ENCODE peak calls at places on chromosomes 3 and 15, in eight cellular contexts. One of them, this sample, is unnamed.

GRCh38 chr15:33028495-33028894 is 166.0 kb downstream of the FMN1 start:
- DNase-seq in cardiac muscle cell: no peak
- DNase-seq in NCI-H2107: no peak
- DNase-seq in GM06990: no peak
- DNase-seq in hypothalamus: no peak
- DNase-seq in NCI-H345: no peak
- DNase-seq in progenitor cell of endocrine pancreas: no peak
- DNase-seq in HEK293T: no peak
- DNase-seq in this sample: no peak

GRCh38 chr3:18872466-18872865 is 275.8 kb upstream of the KCNH8 start:
- DNase-seq in GM06990: no peak
- DNase-seq in NCI-H2107: no peak
- DNase-seq in NCI-H345: no peak
- DNase-seq in hypothalamus: no peak
- DNase-seq in progenitor cell of endocrine pancreas: no peak
- DNase-seq in cardiac muscle cell: no peak
- DNase-seq in HEK293T: peak; percentile 12
- DNase-seq in this sample: no peak

GRCh38 chr3:147613710-147614109 is 204.5 kb downstream of the ZIC1 start:
- DNase-seq in progenitor cell of endocrine pancreas: no peak
- DNase-seq in HEK293T: no peak
- DNase-seq in NCI-H2107: no peak
- DNase-seq in GM06990: no peak
- DNase-seq in cardiac muscle cell: peak; percentile 56
- DNase-seq in NCI-H345: no peak
- DNase-seq in hypothalamus: no peak
- DNase-seq in this sample: no peak

GRCh38 chr3:82834098-82834497 is 1072.7 kb upstream of the GBE1 start:
- DNase-seq in NCI-H2107: no peak
- DNase-seq in hypothalamus: no peak
- DNase-seq in NCI-H345: no peak
- DNase-seq in progenitor cell of endocrine pancreas: no peak
- DNase-seq in HEK293T: no peak
- DNase-seq in cardiac muscle cell: no peak
- DNase-seq in GM06990: no peak
- DNase-seq in this sample: no peak

GRCh38 chr3:151933224-151933858 is 59.9 kb downstream of the SUCNR1 start:
- DNase-seq in cardiac muscle cell: no peak
- DNase-seq in HEK293T: no peak
- DNase-seq in NCI-H2107: no peak
- DNase-seq in progenitor cell of endocrine pancreas: no peak
- DNase-seq in GM06990: no peak
- DNase-seq in NCI-H345: no peak
- DNase-seq in hypothalamus: no peak
- DNase-seq in this sample: no peak

GRCh38 chr3:50582083-50582482 is 12.8 kb downstream of the HEMK1 start:
- DNase-seq in GM06990: no peak
- DNase-seq in hypothalamus: no peak
- DNase-seq in cardiac muscle cell: no peak
- DNase-seq in NCI-H345: no peak
- DNase-seq in NCI-H2107: no peak
- DNase-seq in HEK293T: no peak
- DNase-seq in progenitor cell of endocrine pancreas: no peak
- DNase-seq in this sample: no peak

GRCh38 chr3:148829926-148830325 is 2.3 kb downstream of the CPB1 start:
- DNase-seq in cardiac muscle cell: no peak
- DNase-seq in NCI-H2107: no peak
- DNase-seq in hypothalamus: no peak
- DNase-seq in HEK293T: no peak
- DNase-seq in GM06990: no peak
- DNase-seq in progenitor cell of endocrine pancreas: no peak
- DNase-seq in NCI-H345: no peak
- DNase-seq in this sample: no peak

GRCh38 chr3:55929154-55929869 is 442.2 kb upstream of the WNT5A start:
- DNase-seq in HEK293T: no peak
- DNase-seq in NCI-H2107: no peak
- DNase-seq in progenitor cell of endocrine pancreas: no peak
- DNase-seq in NCI-H345: no peak
- DNase-seq in GM06990: no peak
- DNase-seq in cardiac muscle cell: no peak
- DNase-seq in hypothalamus: no peak
- DNase-seq in this sample: no peak

GRCh38 chr3:187454416-187454815 is 86.2 kb downstream of the RTP4 start:
- DNase-seq in hypothalamus: no peak
- DNase-seq in cardiac muscle cell: no peak
- DNase-seq in NCI-H2107: no peak
- DNase-seq in HEK293T: no peak
- DNase-seq in NCI-H345: no peak
- DNase-seq in progenitor cell of endocrine pancreas: no peak
- DNase-seq in GM06990: no peak
- DNase-seq in this sample: no peak

GRCh38 chr15:42131826-42132806 is 24.3 kb downstream of the PLA2G4F start:
- DNase-seq in NCI-H2107: peak; percentile 50
- DNase-seq in HEK293T: no peak
- DNase-seq in progenitor cell of endocrine pancreas: no peak
- DNase-seq in hypothalamus: no peak
- DNase-seq in GM06990: no peak
- DNase-seq in NCI-H345: peak; percentile 83
- DNase-seq in cardiac muscle cell: peak; percentile 57
- DNase-seq in this sample: no peak

GRCh38 chr15:45456212-45457106 is 66.1 kb downstream of the SLC30A4 start:
- DNase-seq in cardiac muscle cell: no peak
- DNase-seq in hypothalamus: no peak
- DNase-seq in NCI-H2107: no peak
- DNase-seq in progenitor cell of endocrine pancreas: no peak
- DNase-seq in HEK293T: peak; percentile 14
- DNase-seq in GM06990: no peak
- DNase-seq in NCI-H345: no peak
- DNase-seq in this sample: peak; percentile 86

GRCh38 chr3:144390786-144391185 is 419.2 kb downstream of the DIPK2A start:
- DNase-seq in cardiac muscle cell: no peak
- DNase-seq in GM06990: no peak
- DNase-seq in progenitor cell of endocrine pancreas: no peak
- DNase-seq in HEK293T: no peak
- DNase-seq in NCI-H345: no peak
- DNase-seq in hypothalamus: no peak
- DNase-seq in NCI-H2107: no peak
- DNase-seq in this sample: no peak

GRCh38 chr3:41198526-41198925 is 779 bp upstream of the CTNNB1 start:
- DNase-seq in HEK293T: no peak
- DNase-seq in hypothalamus: peak; percentile 36
- DNase-seq in progenitor cell of endocrine pancreas: no peak
- DNase-seq in NCI-H2107: no peak
- DNase-seq in GM06990: no peak
- DNase-seq in NCI-H345: peak; percentile 14
- DNase-seq in cardiac muscle cell: peak; percentile 60
- DNase-seq in this sample: no peak

GRCh38 chr3:190352866-190353457 is 30.7 kb upstream of the CLDN1 start:
- DNase-seq in progenitor cell of endocrine pancreas: no peak
- DNase-seq in NCI-H2107: no peak
- DNase-seq in cardiac muscle cell: no peak
- DNase-seq in hypothalamus: no peak
- DNase-seq in NCI-H345: no peak
- DNase-seq in HEK293T: no peak
- DNase-seq in GM06990: no peak
- DNase-seq in this sample: no peak

GRCh38 chr3:197027151-197027895 is 2.3 kb downstream of the MELTF start:
- DNase-seq in NCI-H345: no peak
- DNase-seq in HEK293T: no peak
- DNase-seq in hypothalamus: no peak
- DNase-seq in progenitor cell of endocrine pancreas: no peak
- DNase-seq in NCI-H2107: no peak
- DNase-seq in cardiac muscle cell: no peak
- DNase-seq in GM06990: no peak
- DNase-seq in this sample: peak; percentile 98

GRCh38 chr3:73409405-73409804 is 215.3 kb downstream of the PDZRN3 start:
- DNase-seq in NCI-H345: no peak
- DNase-seq in hypothalamus: no peak
- DNase-seq in GM06990: no peak
- DNase-seq in NCI-H2107: no peak
- DNase-seq in cardiac muscle cell: no peak
- DNase-seq in HEK293T: no peak
- DNase-seq in progenitor cell of endocrine pancreas: no peak
- DNase-seq in this sample: no peak

GRCh38 chr3:50112462-50112861 is 23.7 kb downstream of the RBM5 start:
- DNase-seq in HEK293T: no peak
- DNase-seq in GM06990: no peak
- DNase-seq in NCI-H2107: peak; percentile 19
- DNase-seq in cardiac muscle cell: no peak
- DNase-seq in progenitor cell of endocrine pancreas: no peak
- DNase-seq in NCI-H345: peak; percentile 75
- DNase-seq in hypothalamus: no peak
- DNase-seq in this sample: no peak

This sample was measured in H54.